ENCODE peak calls at places on chromosome 1, in seven cellular contexts. U, C, Z, M, K, J and H are unnamed samples.

GRCh38 chr1:245153645-245154428 is 948 bp upstream of the KIF26B start:
- DNase-seq in K (peak; percentile 74), C (peak; percentile 15), J (no peak), U (no peak), M (no peak), Z (no peak), H (peak; percentile 56)

GRCh38 chr1:66775646-66776045 is 23.4 kb downstream of the DYNLT5 start:
- DNase-seq in C (no peak), J (no peak), U (no peak), K (no peak), M (no peak), Z (no peak), H (no peak)

GRCh38 chr1:40350391-40350790 is 23.1 kb upstream of the SMAP2 start:
- DNase-seq in Z (no peak), J (no peak), U (no peak), K (no peak), M (no peak), C (no peak), H (no peak)

GRCh38 chr1:216903389-216903754 is 180.1 kb upstream of the ESRRG start:
- DNase-seq in U (no peak), K (no peak), C (no peak), Z (no peak), J (no peak), M (no peak), H (no peak)

GRCh38 chr1:37120279-37120678 is 86.0 kb upstream of the GRIK3 start:
- DNase-seq in M (no peak), C (no peak), U (no peak), J (no peak), Z (no peak), K (no peak), H (peak; percentile 82)

GRCh38 chr1:78142731-78143130 is 97.0 kb downstream of the GIPC2 start:
- DNase-seq in C (no peak), U (no peak), Z (no peak), K (no peak), J (no peak), M (no peak), H (no peak)

GRCh38 chr1:77876884-77877283 is 11.5 kb upstream of the NEXN start:
- DNase-seq in U (no peak), C (no peak), Z (no peak), M (no peak), K (no peak), J (no peak), H (no peak)

GRCh38 chr1:152053375-152053774 is 16.6 kb upstream of the S100A11 start:
- DNase-seq in J (no peak), C (no peak), M (no peak), U (no peak), Z (no peak), K (no peak), H (no peak)

GRCh38 chr1:30748098-30748698 is 9.4 kb downstream of the LAPTM5 start:
- DNase-seq in J (no peak), Z (no peak), U (no peak), M (no peak), K (no peak), C (no peak), H (peak; percentile 37)

GRCh38 chr1:203969846-203970245 is 103.1 kb upstream of the SOX13 start:
- DNase-seq in K (no peak), Z (no peak), M (no peak), C (no peak), U (no peak), J (no peak), H (no peak)

GRCh38 chr1:68016364-68016763 is 34.1 kb downstream of the DIRAS3 start:
- DNase-seq in K (no peak), Z (no peak), J (no peak), C (no peak), U (no peak), M (no peak), H (no peak)

GRCh38 chr1:56719171-56719570 is 74.1 kb downstream of the PRKAA2 start:
- DNase-seq in K (no peak), U (no peak), M (no peak), J (no peak), Z (no peak), C (no peak), H (no peak)

GRCh38 chr1:64357376-64357775 is 112.6 kb upstream of the CACHD1 start:
- DNase-seq in J (no peak), Z (no peak), K (no peak), U (no peak), M (no peak), C (no peak), H (no peak)

GRCh38 chr1:226476657-226477319 is 68.9 kb upstream of the PARP1 start:
- DNase-seq in J (no peak), M (no peak), K (no peak), Z (no peak), U (no peak), C (peak; percentile 25), H (no peak)

GRCh38 chr1:7770620-7770938 is 517 bp upstream of the VAMP3 start:
- DNase-seq in M (no peak), K (no peak), U (no peak), C (no peak), Z (no peak), J (no peak), H (no peak)

GRCh38 chr1:38151399-38151798 is 104.8 kb upstream of the POU3F1 start:
- DNase-seq in C (no peak), Z (no peak), J (peak; percentile 35), U (no peak), K (no peak), M (no peak), H (no peak)

DNA sequence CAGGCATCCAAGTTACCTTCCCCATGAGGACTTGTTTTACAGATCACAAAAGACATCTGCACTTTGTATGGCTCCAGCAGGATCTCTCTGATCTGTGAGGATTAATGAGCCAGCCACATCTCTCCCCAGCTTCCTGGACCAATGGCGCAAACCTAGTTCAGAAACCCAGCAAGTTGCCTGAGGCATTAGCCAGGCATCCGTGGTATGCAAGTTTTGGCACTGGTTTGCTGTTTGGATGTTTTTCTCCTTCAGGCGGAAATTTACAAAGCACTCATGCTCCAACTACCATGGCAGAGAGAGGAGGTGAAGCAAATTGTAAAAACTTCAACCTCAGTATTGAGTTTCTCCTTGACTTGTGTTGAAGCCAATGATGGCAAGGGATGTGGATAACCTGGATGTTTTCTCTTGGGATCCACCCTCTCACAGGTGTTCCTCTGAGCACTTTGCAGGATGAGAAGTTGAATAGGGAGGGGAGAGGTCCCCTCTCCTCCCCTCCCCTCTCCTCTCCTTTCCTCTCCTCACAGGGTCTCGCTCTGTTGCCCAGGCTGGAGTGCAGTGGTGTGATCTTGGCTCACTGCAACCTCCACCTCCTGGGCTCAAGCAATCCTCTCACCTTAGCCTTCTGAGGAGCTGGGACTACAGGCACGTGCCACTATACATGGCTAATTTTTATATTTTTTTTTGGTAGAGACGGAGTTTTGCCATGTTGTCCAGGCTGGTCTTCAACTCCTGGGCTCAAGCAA is 25.6 kb upstream of the ENO1 start:
- DNase-seq in K (peak; percentile 49), Z (peak; percentile 68), U (no peak), J (no peak), C (no peak), M (no peak), H (peak; percentile 98)
- TF ChIP-seq JUND in K (peak; percentile 68), Z (no peak), U (no peak), J (no peak), C (no peak), M (no peak), H (peak; percentile 84)

GRCh38 chr1:2886631-2887030 is 85.1 kb upstream of the TTC34 start:
- DNase-seq in J (no peak), U (no peak), K (no peak), Z (no peak), C (no peak), M (no peak), H (no peak)

GRCh38 chr1:2890221-2890850 is 88.8 kb upstream of the TTC34 start:
- DNase-seq in Z (no peak), M (no peak), K (no peak), J (no peak), C (no peak), U (no peak), H (no peak)

GRCh38 chr1:2885001-2885400 is 83.5 kb upstream of the TTC34 start:
- DNase-seq in M (no peak), U (no peak), K (no peak), J (no peak), Z (no peak), C (no peak), H (no peak)

GRCh38 chr1:2882968-2883696 is 81.6 kb upstream of the TTC34 start:
- DNase-seq in Z (no peak), K (peak; percentile 50), J (no peak), U (no peak), C (no peak), M (no peak), H (no peak)

DNA sequence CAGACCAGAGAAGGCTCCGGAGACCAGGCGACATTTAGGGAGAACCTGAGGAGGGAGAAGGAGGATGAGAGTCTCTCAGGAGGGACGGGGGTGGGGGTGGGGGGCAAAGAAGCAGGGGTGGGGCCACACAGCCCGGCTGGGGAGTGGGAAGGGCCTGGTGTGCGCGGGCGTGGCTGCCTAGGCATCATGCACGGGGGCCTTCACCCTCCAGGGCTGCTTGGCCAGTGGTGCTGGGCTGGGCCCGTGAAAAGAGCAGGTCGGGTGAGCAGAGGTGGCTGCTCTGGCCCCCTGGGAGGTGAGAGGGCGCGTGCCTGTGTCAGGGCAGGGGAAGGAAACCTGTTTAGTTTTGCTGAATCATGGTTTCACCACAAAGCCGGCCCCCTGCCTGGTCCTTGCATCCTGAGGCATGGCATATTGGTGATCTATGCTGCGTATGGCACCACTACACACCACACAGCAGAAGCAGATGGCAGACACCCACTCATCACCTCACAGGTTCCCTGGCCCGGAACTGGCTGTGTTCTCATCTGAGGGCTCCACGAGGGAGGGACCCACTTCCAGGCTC is 86.9 kb upstream of the TTC34 start:
- DNase-seq in M (no peak), J (no peak), K (no peak), C (no peak), Z (no peak), U (no peak), H (no peak)
- TF ChIP-seq JUND in M (no peak), J (no peak), K (no peak), C (no peak), Z (no peak), U (no peak), H (no peak)

DNA sequence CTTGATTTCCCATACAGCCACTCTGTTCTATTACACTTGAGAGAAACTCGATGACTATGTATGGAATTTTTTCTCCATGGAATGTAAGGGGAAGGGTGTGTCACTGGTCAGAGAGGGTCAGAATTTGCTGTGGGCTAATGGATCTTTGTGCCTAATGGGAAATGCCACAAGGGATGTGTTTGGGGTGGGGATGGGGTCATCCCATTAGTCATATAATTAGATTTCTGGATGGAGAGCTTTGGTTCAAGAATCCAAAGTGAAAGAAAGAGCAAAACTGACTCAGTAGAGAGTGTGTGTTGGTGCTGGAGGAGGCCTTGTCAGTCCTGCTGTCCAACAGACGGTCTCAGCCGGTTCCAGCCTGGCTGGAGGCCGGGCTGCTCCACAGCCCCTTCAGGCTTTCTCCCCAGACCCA is 86.3 kb downstream of the LAMC2 start:
- DNase-seq in U (no peak), J (no peak), Z (no peak), M (no peak), C (no peak), K (no peak), H (no peak)
- TF ChIP-seq JUND in U (no peak), J (no peak), Z (no peak), M (no peak), C (no peak), K (no peak), H (no peak)

DNA sequence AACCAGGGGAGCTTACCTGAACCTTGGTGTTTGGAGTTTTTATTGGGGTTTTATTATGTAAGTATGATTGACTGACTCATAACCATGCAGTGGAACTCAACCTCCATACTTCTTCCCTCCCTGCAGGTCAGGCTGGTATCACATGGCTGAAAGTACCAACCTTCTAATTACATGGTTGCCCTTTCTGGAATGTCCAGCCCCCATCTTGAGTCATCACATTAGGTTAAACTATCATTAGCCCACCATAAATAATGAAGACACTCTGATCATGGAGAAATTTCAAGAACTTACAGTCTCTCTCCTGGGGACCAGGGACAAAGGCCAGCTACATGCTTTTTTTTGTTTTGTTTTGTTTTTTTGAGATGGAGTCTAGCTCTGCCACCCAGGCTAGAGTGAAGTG is 19.2 kb upstream of the DPH5 start:
- DNase-seq in Z (no peak), U (no peak), J (no peak), M (no peak), K (no peak), C (no peak), H (no peak)
- TF ChIP-seq JUND in Z (no peak), U (no peak), J (no peak), M (no peak), K (no peak), C (no peak), H (no peak)